ENCODE peak calls at places on chromosomes 2 and 18, in five cellular contexts. One of them, this sample, is unnamed.

GRCh38 chr2:157839162-157839801 is 36.8 kb downstream of the ACVR1 start:
- DNase-seq in activated T-cell treated with anti-CD3 and anti-CD28 coated beads for 24 hours: no peak
- DNase-seq in HCEC 1CT: peak
- DNase-seq in BJ: no peak
- DNase-seq in activated T-helper 1 cell treated with anti-CD3 and anti-CD28 coated beads, Interleukin-2, amount 50 U/mL, for 16 hours: no peak
- DNase-seq in this sample: no peak

GRCh38 chr18:9914584-9915290 is 921 bp downstream of the VAPA start:
- DNase-seq in activated T-cell treated with anti-CD3 and anti-CD28 coated beads for 24 hours: peak
- DNase-seq in HCEC 1CT: peak
- DNase-seq in BJ: no peak
- DNase-seq in activated T-helper 1 cell treated with anti-CD3 and anti-CD28 coated beads, Interleukin-2, amount 50 U/mL, for 16 hours: peak
- DNase-seq in this sample: peak

GRCh38 chr2:190098851-190099250 is 36.3 kb upstream of the MSTN start:
- DNase-seq in activated T-cell treated with anti-CD3 and anti-CD28 coated beads for 24 hours: no peak
- DNase-seq in HCEC 1CT: no peak
- DNase-seq in BJ: no peak
- DNase-seq in activated T-helper 1 cell treated with anti-CD3 and anti-CD28 coated beads, Interleukin-2, amount 50 U/mL, for 16 hours: no peak
- DNase-seq in this sample: no peak

GRCh38 chr2:207176245-207176644 is 10.5 kb upstream of the KLF7 start:
- DNase-seq in activated T-cell treated with anti-CD3 and anti-CD28 coated beads for 24 hours: no peak
- DNase-seq in HCEC 1CT: no peak
- DNase-seq in BJ: no peak
- DNase-seq in activated T-helper 1 cell treated with anti-CD3 and anti-CD28 coated beads, Interleukin-2, amount 50 U/mL, for 16 hours: no peak
- DNase-seq in this sample: no peak

GRCh38 chr2:173239644-173240043 is 115.0 kb upstream of the CDCA7 start:
- DNase-seq in activated T-cell treated with anti-CD3 and anti-CD28 coated beads for 24 hours: no peak
- DNase-seq in HCEC 1CT: no peak
- DNase-seq in BJ: no peak
- DNase-seq in activated T-helper 1 cell treated with anti-CD3 and anti-CD28 coated beads, Interleukin-2, amount 50 U/mL, for 16 hours: no peak
- DNase-seq in this sample: peak

GRCh38 chr18:22939649-22940048 is 6.5 kb downstream of the RBBP8 start:
- DNase-seq in activated T-cell treated with anti-CD3 and anti-CD28 coated beads for 24 hours: no peak
- DNase-seq in HCEC 1CT: no peak
- DNase-seq in BJ: no peak
- DNase-seq in activated T-helper 1 cell treated with anti-CD3 and anti-CD28 coated beads, Interleukin-2, amount 50 U/mL, for 16 hours: no peak
- DNase-seq in this sample: no peak

GRCh38 chr18:56517761-56518160 is 120.6 kb downstream of the TXNL1 start:
- DNase-seq in activated T-cell treated with anti-CD3 and anti-CD28 coated beads for 24 hours: no peak
- DNase-seq in HCEC 1CT: no peak
- DNase-seq in BJ: no peak
- DNase-seq in activated T-helper 1 cell treated with anti-CD3 and anti-CD28 coated beads, Interleukin-2, amount 50 U/mL, for 16 hours: no peak
- DNase-seq in this sample: no peak

GRCh38 chr18:13635046-13635445 is 91.3 kb downstream of the FAM210A start:
- DNase-seq in activated T-cell treated with anti-CD3 and anti-CD28 coated beads for 24 hours: no peak
- DNase-seq in HCEC 1CT: no peak
- DNase-seq in BJ: no peak
- DNase-seq in activated T-helper 1 cell treated with anti-CD3 and anti-CD28 coated beads, Interleukin-2, amount 50 U/mL, for 16 hours: no peak
- DNase-seq in this sample: no peak

GRCh38 chr2:235937526-235937925 is 230.7 kb downstream of the GBX2 start:
- DNase-seq in activated T-cell treated with anti-CD3 and anti-CD28 coated beads for 24 hours: no peak
- DNase-seq in HCEC 1CT: no peak
- DNase-seq in BJ: no peak
- DNase-seq in activated T-helper 1 cell treated with anti-CD3 and anti-CD28 coated beads, Interleukin-2, amount 50 U/mL, for 16 hours: no peak
- DNase-seq in this sample: no peak

GRCh38 chr2:85390941-85391669 is 19.1 kb downstream of the CAPG start:
- DNase-seq in activated T-cell treated with anti-CD3 and anti-CD28 coated beads for 24 hours: peak
- DNase-seq in HCEC 1CT: peak
- DNase-seq in BJ: no peak
- DNase-seq in activated T-helper 1 cell treated with anti-CD3 and anti-CD28 coated beads, Interleukin-2, amount 50 U/mL, for 16 hours: peak
- DNase-seq in this sample: peak

GRCh38 chr2:239256297-239256696 is 144.5 kb downstream of the HDAC4 start:
- DNase-seq in activated T-cell treated with anti-CD3 and anti-CD28 coated beads for 24 hours: no peak
- DNase-seq in HCEC 1CT: no peak
- DNase-seq in BJ: no peak
- DNase-seq in activated T-helper 1 cell treated with anti-CD3 and anti-CD28 coated beads, Interleukin-2, amount 50 U/mL, for 16 hours: no peak
- DNase-seq in this sample: no peak

GRCh38 chr2:233053928-233054774 is 6.0 kb upstream of the INPP5D start:
- DNase-seq in activated T-cell treated with anti-CD3 and anti-CD28 coated beads for 24 hours: peak
- DNase-seq in HCEC 1CT: peak
- DNase-seq in BJ: no peak
- DNase-seq in activated T-helper 1 cell treated with anti-CD3 and anti-CD28 coated beads, Interleukin-2, amount 50 U/mL, for 16 hours: peak
- DNase-seq in this sample: peak

GRCh38 chr2:584863-585823 is 92.1 kb downstream of the TMEM18 start:
- DNase-seq in activated T-cell treated with anti-CD3 and anti-CD28 coated beads for 24 hours: peak
- DNase-seq in HCEC 1CT: no peak
- DNase-seq in BJ: no peak
- DNase-seq in activated T-helper 1 cell treated with anti-CD3 and anti-CD28 coated beads, Interleukin-2, amount 50 U/mL, for 16 hours: peak
- DNase-seq in this sample: no peak

GRCh38 chr18:57214976-57215375 is 68.1 kb downstream of the BOD1L2 start:
- DNase-seq in activated T-cell treated with anti-CD3 and anti-CD28 coated beads for 24 hours: no peak
- DNase-seq in HCEC 1CT: no peak
- DNase-seq in BJ: no peak
- DNase-seq in activated T-helper 1 cell treated with anti-CD3 and anti-CD28 coated beads, Interleukin-2, amount 50 U/mL, for 16 hours: no peak
- DNase-seq in this sample: no peak